ENCODE peak calls at places on chromosomes 11 and 22, in eight cellular contexts. U is upper lobe of right lung, F is T-helper 17 cell, O is stromal cell of bone marrow, X is NCI-H510A treated with DMSO at 0.1 percent for 48 hours, I is endothelial cell, E is HT-29, R is RWPE1. P is an unnamed sample.

GRCh38 chr11:3859373-3859881 is 4.0 kb downstream of the STIM1 start:
- DNase-seq in I (no peak), R (no peak), U (no peak), F (no peak), E (no peak), O (no peak), X (peak; percentile 30), P (no peak)

GRCh38 chr11:74634537-74634936 is 42.2 kb downstream of the POLD3 start:
- DNase-seq in E (peak; percentile 94), X (no peak), F (no peak), U (no peak), O (no peak), I (no peak), R (peak; percentile 87), P (peak; percentile 57)

GRCh38 chr22:29072193-29072978 is 449 bp upstream of the KREMEN1 start:
- DNase-seq in I (peak; percentile 83), U (peak; percentile 97), E (peak; percentile 99), R (peak; percentile 92), O (peak; percentile 33), X (peak; percentile 76), F (peak; percentile 78), P (peak; percentile 96)

GRCh38 chr11:12404461-12404860 is 27.1 kb downstream of the PARVA start:
- DNase-seq in I (no peak), X (no peak), F (no peak), E (no peak), U (no peak), O (no peak), R (no peak), P (no peak)

GRCh38 chr11:83990160-83990733 is 704.1 kb upstream of the CCDC90B start:
- DNase-seq in E (no peak), R (no peak), X (no peak), O (no peak), U (no peak), F (no peak), I (no peak), P (no peak)

GRCh38 chr11:36098976-36099375 is 155.1 kb downstream of the LDLRAD3 start:
- DNase-seq in I (no peak), R (no peak), O (no peak), E (no peak), F (no peak), X (no peak), U (no peak), P (no peak)

GRCh38 chr22:26822300-26822699 is 164.9 kb downstream of the MIAT start:
- DNase-seq in I (no peak), F (no peak), E (no peak), O (no peak), X (peak; percentile 4), R (no peak), U (no peak), P (no peak)

GRCh38 chr11:107804219-107804618 is 54.4 kb downstream of the SLC35F2 start:
- DNase-seq in X (no peak), I (no peak), U (no peak), F (no peak), E (peak; percentile 52), R (no peak), O (no peak), P (no peak)

GRCh38 chr22:35206889-35207288 is 50.4 kb upstream of the HMGXB4 start:
- DNase-seq in O (no peak), R (no peak), F (no peak), E (no peak), U (no peak), X (no peak), I (no peak), P (no peak)

GRCh38 chr22:50469377-50470305 is 5.2 kb downstream of the SBF1 start:
- DNase-seq in X (peak; percentile 59), U (peak; percentile 86), R (peak; percentile 72), I (no peak), O (no peak), F (peak; percentile 97), E (peak; percentile 31), P (peak; percentile 81)

GRCh38 chr22:38503021-38503420 is 3.1 kb downstream of the DDX17 start:
- DNase-seq in X (no peak), R (no peak), E (no peak), U (no peak), I (no peak), F (no peak), O (no peak), P (no peak)

GRCh38 chr22:46045459-46046298 is 68.7 kb upstream of the WNT7B start:
- DNase-seq in I (no peak), X (no peak), R (no peak), U (peak; percentile 70), O (no peak), F (no peak), E (no peak), P (no peak)

GRCh38 chr11:32527776-32528175 is 55.9 kb upstream of the EIF3M start:
- DNase-seq in E (no peak), O (no peak), F (no peak), R (no peak), X (no peak), U (no peak), I (no peak), P (no peak)

GRCh38 chr22:45608763-45609180 is 62.9 kb upstream of the ATXN10 start:
- DNase-seq in F (no peak), R (no peak), X (no peak), O (peak; percentile 88), I (no peak), E (no peak), U (no peak), P (peak; percentile 30)

GRCh38 chr11:13040969-13041561 is 31.9 kb downstream of the RASSF10 start:
- DNase-seq in R (no peak), E (peak; percentile 64), U (no peak), I (no peak), X (peak; percentile 39), O (no peak), F (no peak), P (no peak)

GRCh38 chr22:28750471-28750881 is 8.6 kb downstream of the HSCB start:
- DNase-seq in I (no peak), E (no peak), U (no peak), X (no peak), F (no peak), O (peak; percentile 83), R (no peak), P (no peak)

GRCh38 chr22:20150381-20151275 is at the start of gene CCDC188:
- DNase-seq in F (no peak), X (no peak), R (no peak), U (no peak), I (no peak), O (no peak), E (no peak), P (no peak)

GRCh38 chr22:39284983-39285382 is 34.4 kb downstream of the RPL3 start:
- DNase-seq in I (no peak), E (no peak), F (no peak), U (no peak), R (no peak), X (no peak), O (no peak), P (no peak)

GRCh38 chr11:8223513-8223899 is 40.2 kb downstream of the LMO1 start:
- DNase-seq in F (no peak), E (no peak), R (no peak), X (no peak), I (no peak), O (no peak), U (peak; percentile 30), P (no peak)

GRCh38 chr11:78564889-78565467 is 9.7 kb downstream of the NARS2 start:
- DNase-seq in U (no peak), O (no peak), X (no peak), E (no peak), R (no peak), I (no peak), F (no peak), P (no peak)

GRCh38 chr11:128714881-128715280 is 21.0 kb downstream of the FLI1 start:
- DNase-seq in F (no peak), X (no peak), I (no peak), R (peak; percentile 45), U (no peak), O (peak; percentile 58), E (no peak), P (no peak)

GRCh38 chr11:74720596-74721478 is 10.4 kb downstream of the CHRDL2 start:
- DNase-seq in E (no peak), I (no peak), X (no peak), F (no peak), R (no peak), O (no peak), U (peak; percentile 76), P (no peak)

GRCh38 chr11:33722579-33723234 is 13.5 kb downstream of the CD59 start:
- DNase-seq in O (peak; percentile 77), R (no peak), I (no peak), E (no peak), X (no peak), F (no peak), U (no peak), P (no peak)

GRCh38 chr11:1336836-1337646 is 27.6 kb upstream of the TOLLIP start:
- DNase-seq in I (peak; percentile 26), F (peak; percentile 50), E (no peak), R (peak; percentile 11), X (no peak), O (no peak), U (peak; percentile 79), P (no peak)

GRCh38 chr11:103453901-103454300 is 344.7 kb downstream of the DYNC2H1 start:
- DNase-seq in X (no peak), O (no peak), R (no peak), E (no peak), U (no peak), I (no peak), F (no peak), P (no peak)

GRCh38 chr11:971731-972365 is 46.2 kb downstream of the AP2A2 start:
- DNase-seq in R (no peak), U (no peak), X (no peak), I (no peak), F (no peak), E (no peak), O (no peak), P (no peak)

GRCh38 chr11:132073787-132074186 is 703.4 kb downstream of the NTM start:
- DNase-seq in U (no peak), E (no peak), I (no peak), R (no peak), X (no peak), F (no peak), O (no peak), P (no peak)

GRCh38 chr11:9941991-9942390 is 278.1 kb downstream of the SWAP70 start:
- DNase-seq in I (no peak), X (no peak), F (no peak), E (no peak), U (no peak), R (no peak), O (no peak), P (no peak)

GRCh38 chr11:86370922-86371614 is 3.6 kb upstream of the CCDC81 start:
- DNase-seq in X (no peak), R (peak; percentile 53), O (peak; percentile 45), F (no peak), E (peak; percentile 77), U (no peak), I (no peak), P (peak; percentile 9)

GRCh38 chr22:26027341-26027740 is 141.9 kb upstream of the SEZ6L start:
- DNase-seq in O (no peak), U (no peak), I (no peak), F (no peak), R (no peak), X (no peak), E (no peak), P (no peak)

GRCh38 chr11:10751581-10751940 is 515 bp downstream of the CTR9 start:
- DNase-seq in R (no peak), X (no peak), E (peak; percentile 57), F (no peak), U (no peak), O (no peak), I (no peak), P (peak; percentile 8)

GRCh38 chr22:37007666-37008065 is 11.6 kb downstream of the TST start:
- DNase-seq in X (no peak), O (no peak), R (no peak), U (no peak), I (no peak), E (no peak), F (no peak), P (no peak)

GRCh38 chr11:105719073-105719846 is 109.4 kb downstream of the GRIA4 start:
- DNase-seq in U (no peak), E (peak; percentile 16), F (no peak), X (peak; percentile 74), I (no peak), O (peak; percentile 4), R (peak; percentile 2), P (no peak)

GRCh38 chr22:48629631-48630443 is 1197.8 kb downstream of the BRD1 start:
- DNase-seq in F (no peak), I (no peak), O (no peak), R (no peak), X (no peak), E (no peak), U (no peak), P (no peak)